ENCODE peak calls at places on chromosomes 16 and 17, in seven cellular contexts. Y, G, E, R, N, B and D are unnamed samples. For H3K27me3 and H3K9me3, the result is how much of the 10 kb centered on the place peaks cover.

GRCh38 chr17:6056104-6056503 is 14.1 kb upstream of the WSCD1 start:
- DNase-seq in N (no peak), B (no peak), E (no peak), R (no peak), G (no peak), Y (no peak), D (no peak)

GRCh38 chr16:66427871-66428681 is 981 bp downstream of the BEAN1 start:
- DNase-seq in G (no peak), N (no peak), Y (peak), R (no peak), E (peak), B (no peak), D (no peak)

GRCh38 chr17:16013943-16014407 is 14.4 kb downstream of the TTC19 start:
- DNase-seq in B (peak), R (peak), E (peak), N (no peak), Y (peak), G (no peak), D (no peak)

GRCh38 chr17:51244041-51244440 is 15.8 kb downstream of the MBTD1 start:
- DNase-seq in E (no peak), N (no peak), G (no peak), R (no peak), Y (no peak), B (no peak), D (no peak)

GRCh38 chr17:50976951-50977472 is 110.9 kb upstream of the TOB1 start:
- DNase-seq in B (no peak), N (no peak), R (no peak), E (no peak), Y (no peak), G (no peak), D (no peak)

GRCh38 chr16:72657164-72657563 is 390.8 kb downstream of the ZFHX3 start:
- DNase-seq in R (no peak), N (no peak), Y (no peak), B (no peak), G (no peak), E (no peak), D (no peak)

GRCh38 chr17:18071751-18072150 is 16.0 kb upstream of the DRG2 start:
- DNase-seq in G (no peak), E (no peak), R (no peak), N (no peak), Y (no peak), B (no peak), D (no peak)

GRCh38 chr17:32569171-32570080 is 82.6 kb downstream of the CDK5R1 start:
- DNase-seq in B (peak), N (no peak), R (no peak), E (no peak), G (no peak), Y (no peak), D (no peak)

GRCh38 chr17:40794466-40794865 is 5.3 kb downstream of the KRT28 start:
- DNase-seq in Y (no peak), R (no peak), E (no peak), G (no peak), N (no peak), B (no peak), D (no peak)

GRCh38 chr16:17590711-17591654 is 120.2 kb upstream of the XYLT1 start:
- DNase-seq in E (no peak), Y (no peak), R (no peak), G (no peak), N (peak), B (no peak), D (peak)

GRCh38 chr17:31594416-31594815 is 202.9 kb downstream of the RAB11FIP4 start:
- DNase-seq in Y (no peak), B (no peak), E (no peak), R (no peak), G (no peak), N (no peak), D (no peak)

GRCh38 chr17:63647936-63648335 is 25.7 kb downstream of the MAP3K3 start:
- DNase-seq in N (no peak), R (no peak), Y (no peak), B (no peak), E (no peak), G (no peak), D (no peak)

GRCh38 chr17:48588519-48588918 is 1.5 kb downstream of the HOXB3 start:
- DNase-seq in N (no peak), E (no peak), G (no peak), B (no peak), Y (no peak), R (no peak), D (no peak)

GRCh38 chr17:69417545-69418483 is 3.3 kb downstream of the MAP2K6 start:
- DNase-seq in Y (no peak), N (no peak), R (no peak), G (no peak), B (peak), E (no peak), D (no peak)

GRCh38 chr17:57466042-57466471 is 209.7 kb downstream of the MSI2 start:
- DNase-seq in Y (no peak), E (no peak), G (peak), R (no peak), B (no peak), N (no peak), D (no peak)

GRCh38 chr17:40402668-40403067 is 15.0 kb downstream of the TOP2A start:
- DNase-seq in N (no peak), G (no peak), R (no peak), E (no peak), B (no peak), Y (no peak), D (no peak)

GRCh38 chr17:54426287-54426886 is 474.3 kb upstream of the TOM1L1 start:
- DNase-seq in E (peak), G (no peak), R (no peak), B (peak), Y (peak), N (peak), D (no peak)

GRCh38 chr17:38729368-38729885 is 714 bp upstream of the CISD3 start:
- DNase-seq in G (no peak), R (no peak), B (no peak), E (no peak), N (no peak), Y (no peak), D (no peak)

GRCh38 chr17:47789611-47790520 is 31.7 kb downstream of the OSBPL7 start:
- DNase-seq in E (peak), Y (peak), B (peak), N (peak), G (no peak), R (no peak), D (peak)

GRCh38 chr16:81445926-81446317 is 1.3 kb downstream of the CMIP start:
- DNase-seq in E (no peak), N (peak), Y (no peak), R (no peak), B (no peak), G (no peak), D (no peak)

GRCh38 chr16:10895053-10895946 is 18.3 kb downstream of the CIITA start:
- DNase-seq in E (no peak), G (no peak), B (peak), Y (peak), N (peak), R (no peak), D (no peak)

GRCh38 chr17:489758-490329 is 137.2 kb upstream of the RPH3AL start:
- DNase-seq in B (no peak), N (peak), R (no peak), Y (peak), G (no peak), E (peak), D (peak)

GRCh38 chr17:41565338-41565737 is 6.5 kb downstream of the KRT9 start:
- DNase-seq in Y (no peak), G (no peak), N (no peak), B (no peak), E (no peak), R (no peak), D (no peak)

GRCh38 chr17:12178644-12179330 is 158.1 kb downstream of the MAP2K4 start:
- DNase-seq in G (no peak), B (no peak), E (no peak), R (no peak), Y (no peak), N (no peak), D (no peak)
- H3K27me3 ChIP-seq in G (under half), B (under half), E (under half), R (under half), Y (under half), N (under half), D (under half)

GRCh38 chr16:59950431-59950830 is 1216.3 kb upstream of the GOT2 start:
- DNase-seq in N (no peak), Y (no peak), R (no peak), B (peak), G (no peak), E (no peak), D (no peak)
- H3K9me3 ChIP-seq in N (under half), Y (under half), R (under half), B (under half), G (under half), E (under half), D (under half)

GRCh38 chr17:3256575-3256974 is 41.6 kb downstream of the OR3A1 start:
- DNase-seq in E (no peak), N (no peak), G (no peak), R (no peak), Y (no peak), B (no peak), D (no peak)
- H3K27me3 ChIP-seq in E (under half), N (under half), G (under half), R (under half), Y (under half), B (under half), D (under half)

DNA sequence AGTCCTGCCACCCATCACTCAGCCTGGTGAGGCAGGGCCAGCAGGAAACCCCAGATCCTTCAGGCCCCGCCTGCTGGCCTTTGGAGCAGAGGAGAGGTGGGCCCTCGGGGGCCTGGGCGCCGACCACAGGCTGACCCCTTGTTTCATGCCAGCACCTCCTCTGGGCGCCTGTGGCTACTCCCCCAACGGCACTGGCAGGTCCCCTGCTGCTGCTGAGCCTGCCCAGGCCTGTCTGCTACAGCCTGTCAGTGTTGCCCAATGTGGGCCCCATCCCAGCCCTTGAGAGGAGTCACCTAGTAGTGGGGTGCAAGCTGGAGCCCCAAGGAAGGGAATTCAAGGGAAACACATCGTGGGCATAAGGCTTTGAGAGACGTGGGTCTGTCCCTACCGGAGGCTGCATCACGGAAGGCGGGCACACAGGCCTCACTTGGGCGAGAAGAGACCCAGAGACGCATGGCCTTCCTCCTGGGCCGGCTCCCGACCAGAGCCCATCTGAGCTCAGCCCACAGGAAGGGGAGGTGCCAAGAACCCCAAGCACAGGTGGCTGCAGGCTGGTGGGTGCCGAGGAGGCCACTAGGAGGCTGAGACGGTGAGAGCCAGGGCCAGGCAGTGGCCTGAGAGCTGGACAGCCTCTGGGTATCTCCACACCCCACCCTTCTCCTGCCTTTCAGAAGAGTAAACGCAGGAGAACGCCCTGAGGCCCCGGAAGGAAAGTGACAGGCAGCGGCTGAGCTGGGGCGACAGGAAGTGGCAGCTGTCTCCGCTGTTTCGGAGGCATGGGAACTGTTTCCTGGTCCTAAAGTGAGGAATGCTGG is 8.1 kb upstream of the FASN start:
- DNase-seq in G (peak), Y (peak), N (peak), E (peak), R (no peak), B (peak), D (peak)
- H3K9me3 ChIP-seq in G (under half), Y (under half), N (under half), E (under half), R (under half), B (under half), D (under half)

GRCh38 chr17:43951750-43952149 is 2.0 kb downstream of the PYY start:
- DNase-seq in Y (no peak), G (no peak), E (no peak), B (no peak), N (no peak), R (no peak), D (no peak)
- H3K27me3 ChIP-seq in Y (half or more), G (under half), E (under half), B (under half), N (half or more), R (half or more), D (under half)

GRCh38 chr16:35686595-35686994 is 2227.2 kb downstream of the TP53TG3F start:
- DNase-seq in G (no peak), R (no peak), B (no peak), N (no peak), Y (no peak), E (no peak), D (no peak)

GRCh38 chr16:35685085-35685484 is 2225.7 kb downstream of the TP53TG3F start:
- DNase-seq in Y (no peak), R (no peak), B (no peak), N (no peak), E (no peak), G (no peak), D (no peak)

GRCh38 chr16:35689764-35690163 is 2230.4 kb downstream of the TP53TG3F start:
- DNase-seq in B (no peak), E (no peak), R (no peak), N (no peak), G (no peak), Y (no peak), D (no peak)

GRCh38 chr16:35687781-35688180 is 2228.4 kb downstream of the TP53TG3F start:
- DNase-seq in N (no peak), E (no peak), R (no peak), Y (no peak), B (no peak), G (no peak), D (no peak)

GRCh38 chr16:35687071-35687470 is 2227.7 kb downstream of the TP53TG3F start:
- DNase-seq in N (no peak), Y (no peak), B (no peak), E (no peak), R (no peak), G (no peak), D (no peak)
- H3K9me3 ChIP-seq in N (under half), Y (under half), B (under half), E (under half), R (under half), G (under half), D (under half)